ENCODE peak calls at places on chromosomes 3 and 15, in six cellular contexts. Q is HepG2, W is SK-N-SH, R is H1, F is K562, Y is GM12878. S is an unnamed sample.

GRCh38 chr3:104273046-104273649 is 1093.6 kb upstream of the ALCAM start:
- DNase-seq in Y (no peak), F (no peak), R (no peak), W (no peak), Q (peak; percentile 31), S (peak; percentile 19)

GRCh38 chr3:12954891-12955650 is 113.7 kb upstream of the RPL32 start:
- DNase-seq in Y (no peak), W (peak; percentile 88), F (no peak), R (no peak), Q (no peak), S (no peak)

GRCh38 chr15:67865331-67865730 is 25.5 kb upstream of the RNU6-1 start:
- DNase-seq in Q (no peak), Y (no peak), W (no peak), F (no peak), R (no peak), S (no peak)

GRCh38 chr3:63067999-63068645 is 192.9 kb upstream of the CADPS start:
- DNase-seq in F (peak; percentile 10), Q (peak; percentile 27), W (no peak), R (no peak), Y (no peak), S (no peak)

GRCh38 chr15:92810418-92811138 is 89.5 kb upstream of the CHD2 start:
- DNase-seq in R (no peak), Y (no peak), Q (no peak), W (no peak), F (peak; percentile 35), S (no peak)

GRCh38 chr15:63587527-63587926 is 9.7 kb upstream of the FBXL22 start:
- DNase-seq in Y (no peak), R (no peak), Q (no peak), W (no peak), F (no peak), S (no peak)

GRCh38 chr15:86061581-86061980 is 18.1 kb upstream of the AGBL1 start:
- DNase-seq in Y (no peak), R (no peak), W (no peak), Q (no peak), F (no peak), S (no peak)

GRCh38 chr15:70788114-70789049 is 25.0 kb upstream of the UACA start:
- DNase-seq in Q (peak; percentile 91), Y (no peak), F (no peak), W (no peak), R (no peak), S (peak; percentile 13)

GRCh38 chr3:31668258-31668657 is 135.5 kb downstream of the STT3B start:
- DNase-seq in W (no peak), R (no peak), F (no peak), Q (no peak), Y (no peak), S (no peak)

GRCh38 chr15:70748281-70748747 is 15.0 kb downstream of the UACA start:
- DNase-seq in W (peak; percentile 43), Q (no peak), F (no peak), Y (no peak), R (no peak), S (no peak)

GRCh38 chr3:16467368-16467767 is 46.1 kb downstream of the RFTN1 start:
- DNase-seq in Y (peak; percentile 28), W (no peak), Q (no peak), R (no peak), F (no peak), S (no peak)

GRCh38 chr3:188772886-188773285 is 398.9 kb upstream of the TPRG1 start:
- DNase-seq in Q (peak; percentile 68), R (no peak), F (no peak), Y (no peak), W (no peak), S (no peak)

GRCh38 chr15:61720197-61720596 is 340.1 kb downstream of the VPS13C start:
- DNase-seq in R (no peak), F (no peak), Y (no peak), Q (no peak), W (no peak), S (no peak)

GRCh38 chr3:101676765-101677435 is at the start of gene ZBTB11:
- DNase-seq in R (peak; percentile 99), F (peak; percentile 81), Q (peak; percentile 99), W (peak; percentile 94), Y (peak; percentile 99), S (peak; percentile 100)

GRCh38 chr3:4977001-4977888 is 2.0 kb upstream of the BHLHE40 start:
- DNase-seq in R (no peak), Q (peak; percentile 84), W (peak; percentile 60), F (peak; percentile 86), Y (peak; percentile 89), S (no peak)

GRCh38 chr3:29170894-29171582 is 109.8 kb upstream of the RBMS3 start:
- DNase-seq in W (no peak), F (no peak), Y (no peak), R (no peak), Q (no peak), S (no peak)

GRCh38 chr3:72242326-72242725 is 457.4 kb upstream of the PROK2 start:
- DNase-seq in R (no peak), Y (no peak), Q (no peak), W (no peak), F (no peak), S (no peak)

GRCh38 chr3:197174927-197175326 is 123.5 kb downstream of the DLG1 start:
- DNase-seq in W (no peak), Q (no peak), Y (no peak), F (no peak), R (no peak), S (no peak)

GRCh38 chr15:96333194-96334016 is 2.9 kb downstream of the NR2F2 start:
- DNase-seq in Q (no peak), F (no peak), Y (no peak), W (peak; percentile 57), R (no peak), S (no peak)

GRCh38 chr15:62904511-62904910 is 138.0 kb upstream of the TPM1 start:
- DNase-seq in W (no peak), Y (no peak), F (no peak), Q (no peak), R (no peak), S (no peak)

DNA sequence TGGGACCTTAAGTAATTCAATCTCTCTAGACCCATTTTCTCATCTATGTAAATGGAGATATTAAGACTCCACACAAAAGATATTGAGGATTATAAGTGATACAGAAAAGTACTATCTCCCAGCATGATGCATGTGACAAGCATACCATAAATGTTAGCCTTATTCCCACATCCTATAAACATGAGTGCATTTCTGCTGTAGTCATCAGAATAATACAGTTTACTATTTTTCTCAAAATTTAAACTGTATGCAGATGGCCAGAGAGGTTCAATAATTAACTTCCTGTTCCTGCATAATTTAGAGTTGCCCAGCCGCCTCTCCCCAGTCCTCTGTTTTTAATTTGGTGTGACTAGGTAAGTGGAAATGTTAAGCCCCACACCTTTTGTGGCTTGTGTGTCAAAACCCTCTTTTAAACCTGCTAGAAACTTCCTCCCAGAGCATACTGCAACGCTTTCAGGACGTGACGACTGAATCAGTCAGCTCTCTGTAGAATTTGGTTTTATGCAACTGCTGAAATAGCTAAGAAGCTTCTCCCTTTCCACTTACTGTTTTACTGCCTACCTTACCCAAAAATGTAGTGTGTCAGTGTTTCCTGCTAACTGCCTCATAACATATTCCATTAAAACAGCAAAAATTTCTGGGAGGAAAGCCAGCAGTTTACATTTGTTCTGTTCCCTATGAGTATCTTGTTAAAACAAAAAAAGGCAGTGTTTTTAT is 1037.8 kb downstream of the EPHA3 start:
- DNase-seq in Y (no peak), Q (no peak), W (no peak), R (no peak), F (no peak), S (no peak)
- H3K4me3 ChIP-seq in Y (no peak overlapping the region), Q (no peak overlapping the region), W (no peak overlapping the region), R (no peak overlapping the region), F (no peak overlapping the region), S (no peak overlapping the region)

DNA sequence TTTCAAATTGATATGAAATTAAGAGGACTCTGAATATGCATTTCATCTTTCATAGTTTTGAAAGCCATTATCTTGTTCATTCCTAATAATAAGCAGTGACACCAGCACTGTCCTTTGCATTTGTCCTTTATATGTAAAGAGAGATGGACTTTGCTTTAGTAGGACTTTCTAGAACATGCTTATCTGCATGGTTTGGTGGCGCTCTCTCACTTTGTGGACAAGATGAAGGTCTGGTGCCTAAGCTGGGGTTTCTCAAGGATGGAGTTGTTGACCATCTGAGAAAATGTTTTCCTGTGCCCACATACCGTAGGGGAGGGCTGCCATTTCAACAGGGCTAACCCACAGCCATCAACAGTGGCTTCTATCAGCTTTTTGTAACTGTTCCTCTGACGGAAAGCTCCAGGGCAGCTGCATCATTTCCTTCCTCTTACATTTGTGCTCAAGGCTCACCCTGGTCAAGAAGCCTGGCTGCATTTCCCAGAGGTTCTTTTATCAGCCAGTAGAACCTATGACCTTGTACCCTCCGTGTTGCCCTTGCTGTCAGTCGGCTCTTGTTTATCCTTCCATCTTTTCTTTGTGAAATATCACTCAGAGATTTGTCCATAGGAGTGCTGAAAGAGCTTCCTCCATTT is 44.5 kb downstream of the ABHD2 start:
- DNase-seq in R (no peak), Y (no peak), F (no peak), W (no peak), Q (peak; percentile 42), S (no peak)
- TF ChIP-seq JUND in R (no peak), Y (no peak), F (no peak), W (no peak), Q (no peak), S (no peak)

GRCh38 chr3:14187059-14187458 is 8.4 kb downstream of the LSM3 start:
- DNase-seq in F (no peak), Y (no peak), Q (no peak), W (no peak), R (no peak), S (no peak)

GRCh38 chr3:14183015-14183577 is 4.5 kb downstream of the LSM3 start:
- DNase-seq in Q (no peak), W (no peak), R (no peak), Y (no peak), F (no peak), S (no peak)

DNA sequence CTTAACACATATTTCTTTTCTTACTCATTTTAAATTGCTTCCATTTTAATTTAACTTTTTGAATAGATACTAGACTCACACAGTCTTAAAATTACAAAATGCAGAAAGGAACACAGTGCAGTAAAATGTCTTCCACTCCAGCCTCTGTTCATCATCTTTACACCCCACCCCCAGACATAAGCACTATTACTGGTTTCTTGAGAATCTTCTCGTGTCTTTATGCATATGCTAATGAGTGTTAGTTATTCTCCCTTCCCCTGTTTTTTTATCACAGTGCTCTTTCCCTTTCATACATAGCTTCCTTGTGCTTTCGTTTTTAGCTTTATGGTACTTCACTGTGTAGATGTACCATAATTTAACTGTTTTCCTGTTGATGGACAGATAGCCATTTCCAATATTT is 9.8 kb downstream of the LSM3 start:
- DNase-seq in R (no peak), F (no peak), Q (no peak), W (no peak), Y (no peak), S (no peak)
- H3K4me3 ChIP-seq in R (no peak overlapping the region), F (no peak overlapping the region), Q (no peak overlapping the region), W (no peak overlapping the region), Y (no peak overlapping the region), S (no peak overlapping the region)

GRCh38 chr3:142270407-142270806 is 45.0 kb upstream of the GK5 start:
- DNase-seq in Q (no peak), F (no peak), R (no peak), Y (no peak), W (no peak), S (no peak)

GRCh38 chr3:142274908-142275307 is 49.5 kb upstream of the GK5 start:
- DNase-seq in W (no peak), F (no peak), Q (no peak), R (no peak), Y (no peak), S (no peak)

GRCh38 chr3:142269777-142270176 is 44.4 kb upstream of the GK5 start:
- DNase-seq in W (no peak), Q (no peak), F (no peak), R (no peak), Y (no peak), S (no peak)

GRCh38 chr3:142273501-142273900 is 48.1 kb upstream of the GK5 start:
- DNase-seq in W (no peak), F (no peak), Q (no peak), R (no peak), Y (no peak), S (no peak)

GRCh38 chr3:142272200-142272891 is 47.0 kb upstream of the GK5 start:
- DNase-seq in Q (no peak), R (no peak), W (no peak), F (no peak), Y (no peak), S (no peak)
- TF ChIP-seq JUND in Q (no peak), R (no peak), W (no peak), F (no peak), Y (no peak), S (no peak)